ENCODE peak calls at places on chromosomes 2 and 18, in four cellular contexts. Y is GM13977; T is effector memory CD4-positive, alpha-beta T cell; Z is fibroblast of the aortic adventitia. D is an unnamed sample.

GRCh38 chr18:10274327-10274726 is 180.1 kb upstream of the APCDD1 start:
- DNase-seq in Y (no peak), T (no peak), Z (peak), D (no peak)

GRCh38 chr2:211391206-211391605 is 834.8 kb downstream of the CPS1 start:
- DNase-seq in Y (no peak), T (no peak), Z (no peak), D (no peak)

GRCh38 chr2:44674473-44675299 is 266.8 kb upstream of the SIX3 start:
- DNase-seq in Y (no peak), T (no peak), Z (no peak), D (no peak)

GRCh38 chr2:41913311-41913710 is 134.5 kb upstream of the PKDCC start:
- DNase-seq in Y (no peak), T (no peak), Z (no peak), D (no peak)

GRCh38 chr2:204705243-204705971 is 160.1 kb downstream of the PARD3B start:
- DNase-seq in Y (no peak), T (no peak), Z (no peak), D (no peak)

GRCh38 chr2:174328309-174329156 is 6.2 kb upstream of the SP9 start:
- DNase-seq in Y (peak), T (no peak), Z (no peak), D (no peak)

GRCh38 chr2:8309131-8309530 is 372.7 kb upstream of the ID2 start:
- DNase-seq in Y (no peak), T (no peak), Z (no peak), D (no peak)

GRCh38 chr18:31100598-31101147 is 1.5 kb downstream of the DSC2 start:
- DNase-seq in Y (no peak), T (no peak), Z (no peak), D (no peak)

GRCh38 chr2:162333968-162334367 is 10.0 kb upstream of the GCA start:
- DNase-seq in Y (no peak), T (no peak), Z (no peak), D (no peak)

GRCh38 chr2:169911119-169911518 is 83.9 kb downstream of the UBR3 start:
- DNase-seq in Y (no peak), T (no peak), Z (no peak), D (no peak)

GRCh38 chr2:44130441-44130840 is 38.2 kb upstream of the PPM1B start:
- DNase-seq in Y (no peak), T (no peak), Z (peak), D (no peak)

GRCh38 chr2:4715065-4715464 is 977.1 kb upstream of the SOX11 start:
- DNase-seq in Y (no peak), T (no peak), Z (no peak), D (no peak)

GRCh38 chr2:239960929-239961661 is 64.0 kb downstream of the NDUFA10 start:
- DNase-seq in Y (peak), T (no peak), Z (no peak), D (no peak)

GRCh38 chr18:48804856-48805610 is 145.7 kb downstream of the SMAD7 start:
- DNase-seq in Y (no peak), T (no peak), Z (no peak), D (no peak)

D was measured in T-helper 1 cell.